ENCODE peak calls at places on chromosomes 4 and X, in four cellular contexts. T, I, L and J are unnamed samples.

GRCh38 chr4:39280770-39281169 is 85.4 kb downstream of the RFC1 start:
- DNase-seq in T (no peak), I (no peak), L (no peak), J (no peak)

GRCh38 chr4:32172761-32173160 is 1452.6 kb downstream of the PCDH7 start:
- DNase-seq in T (no peak), I (no peak), L (no peak), J (no peak)

GRCh38 chrX:103552236-103552635 is 32.9 kb upstream of the RAB40A start:
- DNase-seq in T (no peak), I (no peak), L (no peak), J (no peak)

GRCh38 chr4:92163348-92163747 is 140.4 kb upstream of the GRID2 start:
- DNase-seq in T (no peak), I (no peak), L (no peak), J (no peak)

GRCh38 chr4:173360587-173361221 is 10.1 kb upstream of the SAP30 start:
- DNase-seq in T (no peak), I (no peak), L (no peak), J (peak)

GRCh38 chrX:555589-556220 is 74.9 kb upstream of the SHOX start:
- DNase-seq in T (no peak), I (no peak), L (no peak), J (no peak)

GRCh38 chrX:85111347-85111746 is 107.7 kb downstream of the APOOL start:
- DNase-seq in T (no peak), I (peak), L (no peak), J (peak)

GRCh38 chr4:185817403-185817818 is 5.4 kb upstream of the SORBS2 start:
- DNase-seq in T (no peak), I (no peak), L (no peak), J (no peak)

GRCh38 chr4:4585012-4585670 is 43.3 kb upstream of the STX18 start:
- DNase-seq in T (no peak), I (no peak), L (peak), J (no peak)

GRCh38 chr4:107153956-107154355 is 117.8 kb upstream of the DKK2 start:
- DNase-seq in T (no peak), I (no peak), L (no peak), J (no peak)

GRCh38 chr4:40719008-40719623 is 30.6 kb upstream of the NSUN7 start:
- DNase-seq in T (no peak), I (no peak), L (no peak), J (peak)

GRCh38 chr4:54215379-54216072 is 13.6 kb upstream of the PDGFRA start:
- DNase-seq in T (no peak), I (no peak), L (no peak), J (no peak)

GRCh38 chr4:97548943-97549583 is 594.2 kb downstream of the STPG2 start:
- DNase-seq in T (no peak), I (no peak), L (no peak), J (no peak)

GRCh38 chr4:83362492-83363329 is 28.1 kb upstream of the HPSE start:
- DNase-seq in T (no peak), I (no peak), L (no peak), J (peak)

GRCh38 chr4:5341151-5341925 is 290.1 kb downstream of the STK32B start:
- DNase-seq in T (no peak), I (no peak), L (no peak), J (no peak)

GRCh38 chr4:72112514-72113156 is 80.8 kb downstream of the NPFFR2 start:
- DNase-seq in T (no peak), I (peak), L (no peak), J (peak)

GRCh38 chrX:100748133-100748532 is 16.2 kb upstream of the SYTL4 start:
- DNase-seq in T (no peak), I (peak), L (no peak), J (peak)

GRCh38 chr4:136864580-136865185 is 667.6 kb downstream of the PCDH18 start:
- DNase-seq in T (no peak), I (peak), L (no peak), J (peak)

GRCh38 chrX:153689654-153690465 is 2.1 kb downstream of the SLC6A8 start:
- DNase-seq in T (no peak), I (peak), L (no peak), J (peak)

DNA sequence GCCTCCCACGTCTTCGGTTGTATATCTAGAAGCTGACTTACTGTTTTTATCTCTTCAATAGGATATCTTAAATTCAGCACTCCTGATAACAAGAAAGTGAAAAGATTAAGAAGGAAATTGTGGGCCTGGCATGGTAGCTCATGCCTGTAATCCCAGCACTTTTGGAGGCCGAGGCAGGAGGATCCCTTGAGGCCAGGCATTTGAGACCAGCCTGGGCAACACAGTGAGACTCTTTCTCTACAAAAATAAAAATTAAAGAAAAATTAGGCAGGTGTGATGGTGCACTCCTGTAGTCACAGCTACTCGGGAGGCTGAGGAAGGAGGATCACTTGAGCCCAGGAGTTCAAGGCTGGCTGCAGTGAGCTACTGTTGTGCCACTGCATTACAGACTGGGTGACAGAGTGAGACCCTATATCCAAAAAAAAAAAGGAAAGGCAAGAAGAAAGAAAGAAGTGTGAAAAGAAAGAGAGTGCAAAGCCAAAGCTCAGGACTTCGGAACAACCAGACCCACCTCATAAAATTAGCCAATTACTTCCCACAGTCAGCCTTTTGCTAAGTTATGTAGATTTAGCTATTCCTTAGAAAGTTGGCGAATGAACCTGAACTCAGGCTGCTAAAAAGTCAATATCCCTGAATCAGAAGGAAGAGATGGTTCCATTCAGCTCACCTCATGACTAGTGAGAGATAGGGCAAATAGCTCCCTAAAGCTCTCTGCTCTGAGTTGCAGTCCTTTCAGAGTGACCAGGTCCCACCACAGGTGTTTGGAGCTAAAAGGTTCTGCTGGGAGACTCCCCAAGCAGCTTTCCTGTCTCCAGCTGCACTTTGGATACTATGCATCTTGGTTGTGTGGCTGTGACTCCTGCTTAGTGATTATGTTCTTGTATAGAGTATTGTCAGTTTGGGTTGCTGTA is 9.2 kb downstream of the FGG start:
- DNase-seq in T (no peak), I (no peak), L (no peak), J (no peak)
- TF ChIP-seq POLR2A in T (no peak), I (no peak), L (no peak), J (no peak)

GRCh38 chrX:139194571-139195280 is 335.8 kb upstream of the F9 start:
- DNase-seq in T (no peak), I (peak), L (no peak), J (no peak)
- TF ChIP-seq POLR2A in T (no peak), I (peak), L (no peak), J (no peak)

GRCh38 chrX:37846934-37847732 is at the start of gene DYNLT3:
- DNase-seq in T (peak), I (peak), L (peak), J (peak)
- TF ChIP-seq POLR2A in T (peak), I (peak), L (no peak), J (peak)

DNA sequence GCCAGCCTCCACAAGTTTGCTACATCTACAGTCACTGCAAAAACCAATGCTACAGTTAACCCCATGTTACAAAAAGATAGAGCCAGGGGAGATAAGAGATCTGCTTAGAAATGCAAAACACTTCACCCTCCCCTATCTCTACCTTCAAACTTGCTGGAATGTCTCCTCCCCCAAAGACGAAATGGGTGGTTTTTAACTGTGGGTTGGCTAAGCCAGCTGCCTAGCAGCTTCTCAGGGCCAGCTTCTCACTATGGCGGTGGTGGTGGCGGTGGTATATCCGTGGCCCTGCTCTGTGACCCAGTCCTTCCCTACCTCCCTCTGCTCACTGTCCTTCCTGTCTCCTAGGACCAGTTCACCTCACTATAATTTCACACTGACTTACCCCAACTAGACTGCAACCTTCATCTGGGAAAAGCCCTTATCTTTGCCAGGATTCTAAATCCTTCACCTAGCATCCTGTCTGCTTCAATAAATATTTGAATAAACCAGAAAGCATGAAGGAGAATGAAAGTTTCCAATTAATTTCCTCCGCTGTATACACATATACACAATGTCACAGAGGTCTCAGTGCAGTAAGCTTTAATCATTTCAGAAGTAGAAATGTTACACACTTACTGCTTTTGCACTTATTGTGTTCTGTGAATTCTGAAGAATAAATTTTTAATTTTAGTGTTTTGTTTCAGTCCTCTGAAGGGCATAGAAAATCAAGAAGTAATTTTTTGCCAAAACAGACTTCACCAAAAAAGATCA is 46.3 kb downstream of the SH3KBP1 start:
- DNase-seq in T (no peak), I (peak), L (peak), J (peak)
- TF ChIP-seq POLR2A in T (no peak), I (no peak), L (no peak), J (peak)

DNA sequence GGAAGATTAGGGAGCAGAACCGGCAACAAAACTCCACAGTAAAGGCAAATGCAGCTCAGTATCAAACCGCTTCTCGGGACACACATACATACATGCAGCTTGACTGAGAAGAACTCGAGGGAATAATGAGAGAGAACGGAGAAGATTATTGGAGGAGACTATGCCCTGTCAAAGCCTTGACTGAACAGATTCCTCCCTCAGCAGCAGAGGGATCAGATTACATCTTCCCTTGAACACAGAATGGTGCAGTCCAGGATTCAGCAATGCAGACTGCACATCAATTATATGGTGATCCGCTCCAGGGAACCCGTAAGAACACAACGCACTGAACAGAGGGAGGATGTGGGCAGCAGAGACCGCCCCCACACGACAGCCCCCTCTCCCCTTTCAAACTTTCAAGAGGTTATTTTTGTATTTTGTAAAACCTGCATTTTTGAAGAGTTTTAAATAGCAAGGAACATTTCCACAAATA is 183.2 kb downstream of the FBXW7 start:
- DNase-seq in T (peak), I (no peak), L (peak), J (no peak)
- TF ChIP-seq POLR2A in T (peak), I (no peak), L (no peak), J (no peak)